ENCODE peak calls at places on chromosomes 11 and 22, in eight cellular contexts. Q is BJ, Y is sigmoid colon, H is HL-60, D is GM23248, S is adipocyte, A is fibroblast of villous mesenchyme, K is uterus. W is an unnamed sample.
A peak's percentile ranks its signal among the peaks of the same experiment; 100 is the strongest.

GRCh38 chr11:111938687-111939160 is 1.6 kb downstream of the DIXDC1 start:
- DNase-seq in K (peak; percentile 51), Y (no peak), D (peak; percentile 86), A (peak; percentile 58), H (no peak), Q (no peak), S (peak; percentile 83), W (no peak)

GRCh38 chr22:47659467-47660302 is 897.2 kb downstream of the TBC1D22A start:
- DNase-seq in H (no peak), A (no peak), Q (no peak), S (no peak), Y (no peak), D (no peak), K (no peak), W (no peak)

GRCh38 chr11:88357323-88358039 is 19.9 kb upstream of the CTSC start:
- DNase-seq in H (no peak), K (no peak), S (peak; percentile 69), Y (no peak), A (peak; percentile 72), Q (no peak), D (peak; percentile 33), W (no peak)

GRCh38 chr11:126515501-126515900 is 160.0 kb downstream of the ST3GAL4 start:
- DNase-seq in H (no peak), K (no peak), D (no peak), Y (peak; percentile 38), A (no peak), S (no peak), Q (no peak), W (no peak)

GRCh38 chr11:57751676-57752253 is at the start of gene BTBD18:
- DNase-seq in Y (no peak), D (peak; percentile 82), Q (no peak), A (peak; percentile 64), S (peak; percentile 72), H (no peak), K (no peak), W (no peak)

GRCh38 chr11:113884361-113884836 is 9.0 kb upstream of the USP28 start:
- DNase-seq in D (peak; percentile 45), Y (no peak), K (no peak), H (no peak), A (peak; percentile 47), Q (no peak), S (peak; percentile 68), W (no peak)

GRCh38 chr11:5600374-5600851 is 4.0 kb downstream of the TRIM6 start:
- DNase-seq in D (peak; percentile 94), H (peak; percentile 26), Y (peak; percentile 87), K (peak; percentile 62), Q (no peak), S (peak; percentile 72), A (peak; percentile 93), W (no peak)

GRCh38 chr11:95282337-95282751 is 51.3 kb upstream of the SESN3 start:
- DNase-seq in Q (no peak), H (peak; percentile 49), S (peak; percentile 96), D (peak; percentile 79), A (peak; percentile 43), Y (peak; percentile 74), K (no peak), W (no peak)

GRCh38 chr22:44045171-44045570 is 21.1 kb downstream of the PARVB start:
- DNase-seq in H (no peak), D (peak; percentile 75), K (no peak), Q (no peak), S (peak; percentile 65), A (no peak), Y (no peak), W (no peak)

GRCh38 chr11:111347002-111347722 is 31.9 kb downstream of the POU2AF1 start:
- DNase-seq in K (peak; percentile 49), Y (peak; percentile 78), S (peak; percentile 53), Q (peak; percentile 66), D (peak; percentile 76), H (no peak), A (peak; percentile 38), W (no peak)

GRCh38 chr11:1157341-1157644 is 460 bp upstream of the MUC5AC start:
- DNase-seq in Q (no peak), S (no peak), H (no peak), D (no peak), A (no peak), K (no peak), Y (no peak), W (no peak)

GRCh38 chr11:3016861-3017260 is 24.7 kb upstream of the NAP1L4 start:
- DNase-seq in H (no peak), S (no peak), D (no peak), A (no peak), Y (no peak), K (no peak), Q (no peak), W (no peak)

GRCh38 chr11:134527382-134528243 is 115.6 kb upstream of the B3GAT1 start:
- DNase-seq in Q (no peak), Y (peak; percentile 40), H (no peak), K (peak; percentile 3), D (no peak), A (no peak), S (no peak), W (peak; percentile 42)

GRCh38 chr11:116853461-116854073 is 16.1 kb upstream of the APOA1 start:
- DNase-seq in A (peak; percentile 96), K (no peak), D (peak; percentile 96), S (peak; percentile 52), Q (peak; percentile 87), Y (no peak), H (peak; percentile 35), W (no peak)

GRCh38 chr11:11770921-11771484 is 70.8 kb upstream of the USP47 start:
- DNase-seq in S (no peak), A (no peak), Y (no peak), D (no peak), H (no peak), K (no peak), Q (no peak), W (no peak)

GRCh38 chr11:80838153-80838552 is 1397.3 kb upstream of the TENM4 start:
- DNase-seq in S (no peak), H (no peak), K (no peak), Y (no peak), A (no peak), Q (no peak), D (no peak), W (no peak)

GRCh38 chr11:78460468-78460867 is 42.8 kb upstream of the GAB2 start:
- DNase-seq in H (no peak), D (peak; percentile 48), Y (no peak), K (no peak), A (no peak), Q (no peak), S (peak; percentile 14), W (no peak)

GRCh38 chr22:50030315-50031188 is 18.0 kb upstream of the IL17REL start:
- DNase-seq in D (peak; percentile 83), Y (peak; percentile 84), A (peak; percentile 62), K (peak; percentile 65), Q (no peak), H (peak; percentile 50), S (peak; percentile 85), W (no peak)

GRCh38 chr11:85651118-85651517 is 3.4 kb downstream of the TMEM126A start:
- DNase-seq in Y (no peak), D (no peak), A (no peak), Q (no peak), S (no peak), H (no peak), K (no peak), W (no peak)

GRCh38 chr11:85658180-85658579 is 6.7 kb downstream of the CREBZF start:
- DNase-seq in S (no peak), A (no peak), Y (no peak), Q (no peak), H (no peak), D (no peak), K (no peak), W (no peak)

GRCh38 chr11:85647604-85648299 is at the start of gene TMEM126A:
- DNase-seq in Q (no peak), S (peak; percentile 95), K (peak; percentile 82), D (peak; percentile 93), H (peak; percentile 60), Y (peak; percentile 93), A (peak; percentile 85), W (peak; percentile 79)

GRCh38 chr11:85656777-85657176 is 8.2 kb downstream of the CREBZF start:
- DNase-seq in Q (no peak), Y (no peak), A (no peak), K (no peak), H (no peak), S (no peak), D (no peak), W (no peak)

DNA sequence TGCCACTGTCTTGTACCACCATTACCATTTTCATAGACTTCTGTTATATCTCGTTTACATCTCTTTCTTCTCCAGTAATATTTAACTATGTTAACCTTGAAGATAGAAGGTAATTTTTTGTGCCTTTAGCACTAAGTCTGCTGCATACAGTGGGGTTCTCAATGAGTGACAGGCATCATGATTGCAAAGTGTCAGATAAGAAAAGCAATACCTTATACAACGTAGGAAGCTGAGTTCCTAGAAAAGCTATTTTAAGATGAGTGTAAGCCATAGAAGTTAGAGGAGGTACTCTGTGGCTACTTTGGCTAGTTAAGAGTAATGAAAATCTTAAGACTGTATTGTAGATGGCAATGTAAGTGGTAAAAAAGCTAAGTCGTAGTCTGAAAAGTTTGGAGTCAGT is 5.3 kb downstream of the TMEM126A start:
- DNase-seq in A (no peak), D (no peak), Y (no peak), H (no peak), Q (no peak), S (no peak), K (no peak), W (no peak)
- H3K4me3 ChIP-seq in A (no peak overlapping the region), D (no peak overlapping the region), Y (no peak overlapping the region), H (no peak overlapping the region), Q (no peak overlapping the region), S (no peak overlapping the region), K (no peak overlapping the region), W (no peak overlapping the region)

GRCh38 chr22:37306494-37306829 is 24.2 kb downstream of the CYTH4 start:
- DNase-seq in Q (no peak), D (no peak), K (no peak), H (no peak), S (no peak), Y (no peak), A (no peak), W (no peak)
- H3K4me3 ChIP-seq in Q (no peak overlapping the region), D (no peak overlapping the region), K (no peak overlapping the region), H (no peak overlapping the region), S (no peak overlapping the region), Y (no peak overlapping the region), A (no peak overlapping the region), W (no peak overlapping the region)

DNA sequence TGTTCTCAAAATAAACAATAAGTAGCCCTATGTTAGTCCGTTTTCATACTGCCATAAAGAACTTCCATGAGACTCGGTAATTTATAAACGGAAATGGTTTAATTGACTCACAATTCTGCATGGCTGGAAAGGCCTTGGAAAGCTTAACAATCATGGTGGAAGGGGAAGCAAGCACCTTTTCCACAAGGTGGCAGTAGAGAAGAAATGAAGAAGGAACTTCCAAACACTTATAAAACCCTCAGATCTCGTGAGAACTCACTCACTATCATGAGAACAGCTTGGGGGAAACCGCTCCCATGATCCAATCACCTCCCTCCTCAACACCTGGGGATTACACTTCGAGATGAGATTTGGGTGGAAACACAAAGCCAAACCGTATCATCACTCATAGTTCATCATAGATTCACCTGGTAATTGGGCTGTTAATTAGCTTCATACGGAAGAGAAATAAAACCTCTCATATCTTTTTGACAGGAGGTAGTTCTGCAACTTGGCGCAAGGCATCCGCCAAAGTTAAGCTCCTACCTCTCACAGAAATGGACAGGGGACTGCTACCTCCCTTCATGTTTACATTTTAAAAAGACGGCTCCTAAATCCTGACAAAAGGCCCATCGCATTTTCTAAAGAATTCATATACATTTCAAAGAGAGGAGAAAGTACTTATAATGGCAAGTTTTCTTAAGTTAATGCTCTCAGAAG is 49.0 kb downstream of the MUC15 start:
- DNase-seq in Y (no peak), D (peak; percentile 36), K (no peak), S (no peak), H (no peak), Q (no peak), A (peak; percentile 21), W (no peak)
- H3K4me3 ChIP-seq in Y (no peak overlapping the region), D (no peak overlapping the region), K (no peak overlapping the region), S (no peak overlapping the region), H (no peak overlapping the region), Q (no peak overlapping the region), A (no peak overlapping the region), W (no peak overlapping the region)

GRCh38 chr11:83220279-83220678 is 26.8 kb downstream of the ANKRD42 start:
- DNase-seq in Y (no peak), K (no peak), D (no peak), A (no peak), S (no peak), H (no peak), Q (no peak), W (no peak)
- H3K4me3 ChIP-seq in Y (no peak overlapping the region), K (no peak overlapping the region), D (no peak overlapping the region), A (no peak overlapping the region), S (no peak overlapping the region), H (no peak overlapping the region), Q (no peak overlapping the region), W (peak overlapping the region; percentile 4)

W was measured in RWPE2.